ENCODE peak calls at places on chromosomes 12 and 14, in four cellular contexts. N is lower lobe of right lung, C is hepatocyte, U is kidney epithelial cell. F is an unnamed sample. For H3K27me3, the result is how much of the 10 kb centered on the place peaks cover.

GRCh38 chr12:124632510-124632909 is 65.1 kb upstream of the NCOR2 start:
- DNase-seq in N (no peak), C (peak), U (no peak), F (peak)

GRCh38 chr14:73723799-73724621 is 9.8 kb upstream of the PNMA1 start:
- DNase-seq in N (peak), C (peak), U (no peak), F (no peak)

GRCh38 chr14:30357791-30358190 is 201.2 kb upstream of the G2E3 start:
- DNase-seq in N (no peak), C (no peak), U (no peak), F (no peak)

GRCh38 chr12:107660861-107661415 is 24.7 kb upstream of the PWP1 start:
- DNase-seq in N (no peak), C (no peak), U (no peak), F (no peak)

GRCh38 chr12:52581481-52581880 is 7.8 kb upstream of the KRT74 start:
- DNase-seq in N (no peak), C (peak), U (no peak), F (no peak)

GRCh38 chr14:34005901-34006300 is 55.0 kb upstream of the EGLN3 start:
- DNase-seq in N (no peak), C (no peak), U (no peak), F (no peak)

GRCh38 chr14:64475585-64476273 is 10.4 kb downstream of the AKAP5 start:
- DNase-seq in N (no peak), C (no peak), U (no peak), F (no peak)

GRCh38 chr12:109744026-109744425 is 30.4 kb downstream of the FAM222A start:
- DNase-seq in N (peak), C (no peak), U (no peak), F (peak)

GRCh38 chr14:77087631-77088030 is 10.4 kb upstream of the CIPC start:
- DNase-seq in N (no peak), C (no peak), U (no peak), F (no peak)

GRCh38 chr14:76194327-76194726 is 42.6 kb downstream of the GPATCH2L start:
- DNase-seq in N (no peak), C (no peak), U (no peak), F (no peak)

GRCh38 chr14:30214014-30214413 is 286.4 kb upstream of the PRKD1 start:
- DNase-seq in N (no peak), C (no peak), U (no peak), F (no peak)

GRCh38 chr14:68471029-68471963 is 321.6 kb downstream of the ZFP36L1 start:
- DNase-seq in N (no peak), C (no peak), U (no peak), F (no peak)

GRCh38 chr12:123849517-123849916 is 87.4 kb downstream of the DNAH10 start:
- DNase-seq in N (no peak), C (no peak), U (no peak), F (no peak)

GRCh38 chr14:96739511-96739910 is 57.7 kb upstream of the VRK1 start:
- DNase-seq in N (no peak), C (no peak), U (no peak), F (no peak)

GRCh38 chr12:60201891-60202290 is 606.1 kb downstream of the SLC16A7 start:
- DNase-seq in N (no peak), C (no peak), U (no peak), F (no peak)

GRCh38 chr12:75877588-75878381 is 153.8 kb downstream of the PHLDA1 start:
- DNase-seq in N (no peak), C (peak), U (no peak), F (no peak)

GRCh38 chr12:76866146-76866545 is 12.7 kb downstream of the CSRP2 start:
- DNase-seq in N (no peak), C (no peak), U (no peak), F (no peak)

GRCh38 chr12:109462868-109463692 is 14.0 kb downstream of the KCTD10 start:
- DNase-seq in N (peak), C (peak), U (peak), F (peak)

GRCh38 chr12:102978316-102978715 is 20.8 kb downstream of the ASCL1 start:
- DNase-seq in N (no peak), C (no peak), U (no peak), F (no peak)

GRCh38 chr12:632102-632696 is 31.0 kb downstream of the NINJ2 start:
- DNase-seq in N (no peak), C (peak), U (peak), F (peak)

GRCh38 chr14:36751116-36751515 is 89.5 kb downstream of the PAX9 start:
- DNase-seq in N (no peak), C (peak), U (no peak), F (no peak)

GRCh38 chr12:124774462-124775167 is 89.0 kb downstream of the SCARB1 start:
- DNase-seq in N (no peak), C (no peak), U (no peak), F (no peak)

GRCh38 chr12:80218925-80219714 is 119.8 kb downstream of the OTOGL start:
- DNase-seq in N (no peak), C (peak), U (no peak), F (peak)

GRCh38 chr14:64324461-64325255 is 30.5 kb upstream of the ESR2 start:
- DNase-seq in N (no peak), C (no peak), U (no peak), F (no peak)

GRCh38 chr12:2052861-2053674 is at the start of gene CACNA1C:
- DNase-seq in N (no peak), C (peak), U (no peak), F (no peak)

GRCh38 chr14:24368562-24369252 is 723 bp downstream of the NFATC4 start:
- DNase-seq in N (peak), C (peak), U (no peak), F (no peak)

GRCh38 chr12:111124183-111124582 is 203.8 kb upstream of the MYL2 start:
- DNase-seq in N (no peak), C (no peak), U (no peak), F (no peak)

GRCh38 chr12:52946334-52946733 is 2.6 kb upstream of the KRT18 start:
- DNase-seq in N (no peak), C (no peak), U (no peak), F (no peak)

DNA sequence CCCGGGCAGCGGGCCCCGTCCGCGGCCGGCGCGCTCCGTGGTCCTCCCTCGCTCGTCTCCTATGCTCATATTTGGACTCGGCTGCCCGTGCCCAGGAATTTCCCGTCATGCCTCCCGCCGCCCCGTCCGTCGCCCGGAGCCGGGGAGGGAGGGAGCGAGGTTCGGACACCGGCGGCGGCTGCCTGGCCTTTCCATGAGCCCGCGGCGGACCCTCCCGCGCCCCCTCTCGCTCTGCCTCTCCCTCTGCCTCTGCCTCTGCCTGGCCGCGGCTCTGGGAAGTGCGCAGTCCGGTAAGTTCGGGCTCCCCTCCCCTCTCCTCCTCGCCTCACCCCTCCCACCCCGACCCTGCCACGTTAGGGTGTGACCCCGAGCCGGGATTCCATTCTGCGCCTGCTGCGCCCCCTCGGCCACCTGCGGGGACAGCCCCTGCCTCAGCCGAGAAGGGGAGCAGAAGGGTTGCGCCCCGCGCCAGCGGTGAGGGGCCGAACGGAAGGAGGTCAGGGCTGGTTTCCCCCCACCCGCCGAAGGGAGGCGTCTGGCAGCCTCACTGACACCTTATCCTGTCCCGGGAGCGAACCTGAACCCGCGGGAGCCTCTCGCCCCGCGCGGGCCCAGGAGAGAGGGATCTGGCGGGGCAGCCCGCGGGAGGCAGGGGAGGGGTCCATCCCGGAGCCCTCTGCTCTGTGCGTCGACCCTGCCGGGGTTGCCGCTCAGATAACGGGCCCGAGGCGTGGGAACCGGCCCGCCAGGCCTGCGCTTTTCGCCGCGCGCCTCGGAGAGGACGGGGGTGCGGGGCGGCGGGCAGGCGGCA is at the start of gene MSRB3:
- DNase-seq in N (peak), C (peak), U (peak), F (peak)
- TF ChIP-seq CTCF in N (peak), C (peak), U (peak), F (peak)

GRCh38 chr12:6074979-6075585 is 49.4 kb downstream of the VWF start:
- DNase-seq in N (peak), C (no peak), U (no peak), F (no peak)
- H3K27me3 ChIP-seq in N (under half), C (under half), U (under half), F (under half)

GRCh38 chr14:32622742-32623141 is 293.6 kb downstream of the AKAP6 start:
- DNase-seq in N (no peak), C (no peak), U (no peak), F (no peak)

GRCh38 chr14:32621585-32621984 is 292.5 kb downstream of the AKAP6 start:
- DNase-seq in N (no peak), C (no peak), U (no peak), F (no peak)

GRCh38 chr14:32620303-32620702 is 291.2 kb downstream of the AKAP6 start:
- DNase-seq in N (no peak), C (no peak), U (no peak), F (no peak)

GRCh38 chr14:32620724-32621123 is 291.6 kb downstream of the AKAP6 start:
- DNase-seq in N (no peak), C (no peak), U (no peak), F (no peak)

DNA sequence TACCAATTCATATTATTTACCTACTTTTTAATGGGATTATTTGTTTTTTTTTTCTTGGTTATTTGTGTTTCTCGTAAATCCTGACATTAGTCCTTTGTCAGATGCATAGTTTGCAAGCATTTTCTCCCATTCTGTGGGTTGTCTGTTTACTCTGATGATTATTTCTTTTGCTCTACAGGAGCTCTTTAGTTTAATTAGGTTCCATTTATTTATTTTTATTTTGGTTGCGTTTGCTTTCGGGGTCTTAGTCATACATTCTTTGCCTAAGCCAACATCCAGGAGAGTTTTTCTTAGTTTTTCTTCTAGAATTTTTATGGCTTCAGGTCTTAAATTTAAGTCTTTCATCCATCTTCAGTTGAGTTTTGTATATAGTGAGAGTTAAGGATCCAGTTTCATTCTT is 289.9 kb downstream of the AKAP6 start:
- DNase-seq in N (no peak), C (no peak), U (no peak), F (no peak)
- H3K4me3 ChIP-seq in N (no peak), C (no peak), U (no peak), F (no peak)

DNA sequence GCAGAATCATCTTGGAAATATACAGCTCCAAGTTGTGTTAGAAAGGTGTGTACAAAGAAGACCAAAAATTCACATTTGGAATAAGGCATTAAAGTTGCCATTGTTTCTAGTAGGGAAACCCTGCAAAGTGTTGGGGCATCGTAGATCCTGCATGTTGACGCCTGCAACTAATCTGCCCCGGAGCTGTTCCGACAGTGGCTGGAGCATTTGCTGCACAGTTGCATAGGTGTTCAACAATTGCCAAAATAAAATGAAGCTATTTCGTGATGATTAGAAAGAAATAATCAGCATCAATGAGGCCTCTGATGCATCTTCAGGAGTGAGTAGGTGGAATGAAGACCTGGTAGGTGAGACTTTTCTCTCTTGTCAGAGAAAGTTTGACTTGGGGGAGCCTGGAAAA is 47.3 kb downstream of the DAD1 start:
- DNase-seq in N (no peak), C (no peak), U (no peak), F (no peak)
- TF ChIP-seq CTCF in N (no peak), C (no peak), U (no peak), F (no peak)

F was measured in Caco-2.